ENCODE peak calls at places on chromosomes 13 and 19, in five cellular contexts. V is SK-N-SH, F is HepG2, C is K562, X is GM12878. O is an unnamed sample.

GRCh38 chr13:30711375-30711774 is 24.0 kb upstream of the ALOX5AP start:
- DNase-seq in C (no peak), F (no peak), X (no peak), V (no peak), O (no peak)

GRCh38 chr13:88051746-88052482 is 380.7 kb downstream of the SLITRK5 start:
- DNase-seq in V (no peak), C (no peak), X (no peak), F (no peak), O (no peak)

GRCh38 chr19:5228932-5229777 is 111.5 kb downstream of the PTPRS start:
- DNase-seq in C (peak; percentile 29), V (no peak), F (no peak), X (no peak), O (no peak)

GRCh38 chr19:52351512-52351911 is 15.5 kb downstream of the ZNF610 start:
- DNase-seq in F (no peak), V (peak; percentile 34), X (no peak), C (peak; percentile 18), O (peak; percentile 5)

GRCh38 chr13:44578064-44578394 is 1.9 kb upstream of the TSC22D1 start:
- DNase-seq in C (peak; percentile 38), V (peak; percentile 79), X (no peak), F (no peak), O (no peak)

GRCh38 chr19:45086453-45086852 is 6.5 kb upstream of the PPP1R37 start:
- DNase-seq in X (no peak), C (no peak), V (no peak), F (no peak), O (no peak)

GRCh38 chr13:95002968-95003813 is 290.8 kb upstream of the SOX21 start:
- DNase-seq in X (no peak), F (no peak), C (no peak), V (peak; percentile 57), O (no peak)

GRCh38 chr19:17303940-17304267 is 679 bp upstream of the ABHD8 start:
- DNase-seq in V (no peak), F (no peak), C (no peak), X (no peak), O (no peak)

GRCh38 chr13:109271991-109272454 is 514.4 kb downstream of the IRS2 start:
- DNase-seq in X (no peak), C (peak; percentile 2), F (no peak), V (no peak), O (no peak)

GRCh38 chr13:98112456-98112855 is 30.4 kb upstream of the FARP1 start:
- DNase-seq in C (no peak), X (no peak), V (no peak), F (no peak), O (no peak)

GRCh38 chr13:29210676-29211075 is 384.8 kb downstream of the SLC7A1 start:
- DNase-seq in C (no peak), F (no peak), X (no peak), V (no peak), O (no peak)

GRCh38 chr19:36246006-36246391 is 31.1 kb downstream of the ZNF146 start:
- DNase-seq in F (no peak), C (no peak), V (peak; percentile 41), X (no peak), O (no peak)

GRCh38 chr13:100588350-100589177 is at the start of gene GGACT:
- DNase-seq in C (peak; percentile 84), X (peak; percentile 13), V (peak; percentile 95), F (peak; percentile 37), O (peak; percentile 39)

GRCh38 chr13:21240586-21240985 is 64.1 kb downstream of the MRPL57 start:
- DNase-seq in V (no peak), F (no peak), C (no peak), X (no peak), O (no peak)

DNA sequence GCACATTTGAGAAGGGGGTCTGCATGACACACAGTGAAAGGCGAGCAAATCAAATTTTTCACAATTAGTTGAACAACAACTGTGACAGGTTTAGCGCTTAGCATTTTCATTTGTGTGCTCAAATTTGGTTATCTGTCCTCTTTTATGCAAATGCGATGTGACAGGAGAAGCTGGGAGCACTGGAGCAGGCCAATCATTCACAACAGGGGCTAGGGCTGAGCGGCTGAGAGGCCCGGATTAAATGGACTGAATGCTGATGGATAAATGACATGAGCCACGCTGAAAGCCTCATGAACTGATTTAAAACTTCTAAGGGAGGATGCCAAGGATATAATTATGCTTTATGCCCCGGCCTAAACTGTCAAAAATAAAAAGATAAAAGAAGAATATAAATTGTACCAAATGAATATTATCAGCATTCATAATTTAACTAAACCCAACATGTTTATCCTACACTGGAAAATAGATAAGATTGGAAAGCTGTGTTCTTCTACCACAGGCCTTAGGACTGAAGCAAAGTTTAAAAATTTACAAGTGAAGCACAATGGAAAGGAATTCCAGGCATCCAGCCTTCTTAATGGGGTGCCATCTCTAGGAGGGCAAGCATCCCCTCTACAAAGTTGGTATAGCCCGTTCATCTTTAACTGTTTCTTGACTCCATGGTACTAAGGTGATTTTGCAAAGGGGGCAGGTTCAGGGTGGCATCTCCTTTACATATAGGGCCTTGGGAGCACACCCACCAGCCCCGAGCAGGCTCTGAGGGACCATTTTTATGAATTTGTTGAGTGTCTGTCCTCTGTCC is 117.9 kb downstream of the RBM26 start:
- DNase-seq in F (no peak), C (no peak), V (no peak), X (no peak), O (no peak)
- TF ChIP-seq GABPA in F (no peak), C (no peak), V (no peak), X (no peak), O (no peak)

GRCh38 chr19:57682226-57682766 is 519 bp downstream of the ZNF551 start:
- DNase-seq in X (no peak), V (no peak), C (no peak), F (no peak), O (no peak)
- TF ChIP-seq GABPA in X (no peak), V (no peak), C (no peak), F (no peak), O (no peak)

GRCh38 chr19:49128545-49129237 is 9.3 kb downstream of the PPFIA3 start:
- DNase-seq in F (no peak), X (no peak), V (no peak), C (peak; percentile 36), O (no peak)

GRCh38 chr19:49130325-49130724 is 11.0 kb downstream of the PPFIA3 start:
- DNase-seq in V (no peak), F (no peak), X (no peak), C (no peak), O (no peak)

GRCh38 chr19:49127674-49128544 is 8.6 kb downstream of the PPFIA3 start:
- DNase-seq in X (peak; percentile 83), F (peak; percentile 93), V (peak; percentile 99), C (peak; percentile 96), O (peak; percentile 94)

GRCh38 chr19:49126575-49126974 is 7.2 kb downstream of the PPFIA3 start:
- DNase-seq in V (no peak), C (no peak), X (no peak), F (no peak), O (no peak)

DNA sequence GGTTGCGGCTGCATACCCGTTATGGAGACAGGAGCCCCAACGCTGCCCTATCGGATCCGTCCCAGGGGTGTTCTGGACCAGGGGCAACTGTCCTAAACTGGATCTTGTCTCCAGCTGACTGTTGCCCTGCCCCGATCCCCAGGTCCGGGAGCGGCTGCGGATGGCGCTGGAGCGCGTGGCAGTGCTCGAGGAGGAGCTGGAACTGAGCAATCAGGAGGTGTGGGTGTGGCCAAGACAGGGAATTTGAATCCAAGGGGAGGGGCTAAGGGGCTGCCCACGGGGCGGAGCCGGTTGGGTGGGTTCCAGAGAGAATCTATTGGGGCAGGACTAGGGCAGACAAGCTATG is 9.9 kb downstream of the PPFIA3 start:
- DNase-seq in X (no peak), V (peak; percentile 12), F (no peak), C (peak; percentile 95), O (no peak)
- TF ChIP-seq GABPA in X (no peak), V (no peak), F (no peak), C (no peak), O (no peak)

DNA sequence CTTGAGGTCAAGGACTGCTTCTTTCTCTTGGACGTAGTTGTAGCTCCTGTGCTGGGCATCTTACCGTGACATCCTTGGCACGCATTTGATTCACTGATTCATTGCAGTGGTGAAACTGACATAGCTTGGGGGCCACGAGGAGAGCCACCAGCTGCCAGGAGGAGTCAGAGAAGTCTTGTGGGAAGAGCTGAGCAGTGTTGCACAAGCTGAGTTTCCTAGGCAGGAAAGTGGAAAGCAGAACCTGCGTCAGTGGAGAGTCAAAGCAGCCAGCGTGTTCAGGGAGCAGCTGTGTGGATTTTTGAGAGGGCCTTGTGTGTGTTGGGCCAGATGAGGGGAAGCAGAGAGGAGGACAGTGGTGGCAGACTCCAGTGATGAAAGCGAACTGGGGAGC is 5.3 kb upstream of the GPR183 start:
- DNase-seq in V (peak; percentile 18), C (no peak), X (no peak), F (no peak), O (peak; percentile 96)
- TF ChIP-seq GABPA in V (no peak), C (no peak), X (no peak), F (no peak), O (peak; percentile 41)

O was measured in HL-60.